ENCODE peak calls at places on chromosomes 4 and X, in nine cellular contexts. X is glutamatergic neuron; Q is stimulated activated CD4-positive, alpha-beta T cell treated with anti-CD3 and anti-CD28 coated beads, TNF-alpha, amount 100 ng/mL, for 4 hours; C is stimulated activated CD8-positive, alpha-beta memory T cell treated with anti-CD3 and anti-CD28 coated beads, Interleukin-7, amount 100 ng/mL, for 4 hours; F is foreskin fibroblast; I is psoas muscle; B is activated CD8-positive, alpha-beta T cell treated with anti-CD3 and anti-CD28 coated beads, Interleukin-2, amount 10 ng/mL, durations not matched to agents 7 days and 5 days; D is left kidney; M is dorsolateral prefrontal cortex. G is an unnamed sample.

GRCh38 chr4:98260047-98260578 is 1.1 kb upstream of the RAP1GDS1 start:
- DNase-seq in B (peak), X (peak), M (peak), I (peak), C (no peak), Q (no peak), F (no peak), D (peak), G (no peak)

GRCh38 chr4:80243274-80244018 is 23.0 kb upstream of the FGF5 start:
- DNase-seq in B (no peak), Q (no peak), X (no peak), I (no peak), F (no peak), C (no peak), D (no peak), M (peak), G (no peak)

GRCh38 chrX:13103111-13103913 is 58.9 kb upstream of the FAM9C start:
- DNase-seq in D (no peak), Q (no peak), B (no peak), I (no peak), M (no peak), F (no peak), X (no peak), C (no peak), G (peak)

GRCh38 chrX:8820910-8821527 is 19.8 kb upstream of the FAM9A start:
- DNase-seq in F (no peak), Q (no peak), B (no peak), M (no peak), I (no peak), D (peak), C (no peak), X (no peak), G (peak)

GRCh38 chrX:10512258-10512657 is 108.1 kb downstream of the MID1 start:
- DNase-seq in C (no peak), X (no peak), B (no peak), M (no peak), I (no peak), Q (no peak), F (peak), D (peak), G (peak)

GRCh38 chr4:73690051-73690744 is 50.2 kb upstream of the CXCL8 start:
- DNase-seq in C (no peak), B (no peak), M (no peak), I (no peak), X (no peak), Q (no peak), F (peak), D (no peak), G (peak)

GRCh38 chr4:73438582-73439215 is 2.7 kb downstream of the AFP start:
- DNase-seq in M (no peak), F (no peak), D (no peak), X (no peak), I (no peak), Q (no peak), B (no peak), C (no peak), G (peak)

GRCh38 chr4:5964030-5964429 is 54.2 kb downstream of the C4orf50 start:
- DNase-seq in I (no peak), B (no peak), C (no peak), F (no peak), D (no peak), Q (no peak), M (no peak), X (no peak), G (no peak)

GRCh38 chr4:98326168-98326567 is 65.0 kb downstream of the RAP1GDS1 start:
- DNase-seq in F (no peak), C (no peak), Q (no peak), M (no peak), I (no peak), B (no peak), D (no peak), X (no peak), G (no peak)

GRCh38 chr4:77036206-77036605 is 39.6 kb downstream of the CCNI start:
- DNase-seq in B (no peak), M (no peak), C (no peak), I (no peak), X (no peak), D (no peak), F (peak), Q (no peak), G (no peak)

GRCh38 chr4:105569014-105569850 is 16.8 kb downstream of the ARHGEF38 start:
- DNase-seq in B (no peak), X (no peak), M (no peak), C (no peak), I (no peak), D (no peak), Q (no peak), F (no peak), G (peak)

GRCh38 chr4:141884070-141884469 is 247.7 kb downstream of the IL15 start:
- DNase-seq in X (no peak), B (no peak), M (no peak), F (no peak), C (no peak), Q (no peak), I (no peak), D (no peak), G (no peak)

GRCh38 chrX:42530027-42530426 is 247.9 kb downstream of the PPP1R2C start:
- DNase-seq in I (no peak), M (no peak), C (no peak), Q (no peak), B (no peak), F (peak), X (no peak), D (no peak), G (peak)

GRCh38 chrX:2829066-2829430 is 318 bp downstream of the GYG2 start:
- DNase-seq in Q (no peak), I (no peak), D (peak), C (no peak), B (no peak), X (peak), F (no peak), M (no peak), G (peak)

GRCh38 chrX:45769919-45770582 is 569.4 kb upstream of the DIPK2B start:
- DNase-seq in Q (no peak), C (no peak), I (peak), M (no peak), D (peak), B (peak), X (no peak), F (peak), G (peak)

GRCh38 chr4:82372874-82373815 is 646 bp downstream of the HNRNPD start:
- DNase-seq in I (peak), F (peak), M (peak), X (peak), B (peak), C (peak), Q (peak), D (peak), G (peak)

GRCh38 chr4:3013839-3014350 is 50.5 kb downstream of the GRK4 start:
- DNase-seq in B (no peak), C (no peak), Q (no peak), F (no peak), M (no peak), D (no peak), X (no peak), I (no peak), G (no peak)

GRCh38 chr4:39044947-39045734 is 12.9 kb upstream of the TMEM156 start:
- DNase-seq in D (peak), I (peak), Q (no peak), M (peak), B (peak), C (no peak), X (peak), F (no peak), G (peak)

GRCh38 chr4:8862800-8863758 is 8.6 kb downstream of the HMX1 start:
- DNase-seq in X (peak), M (no peak), D (no peak), C (no peak), I (no peak), Q (no peak), F (no peak), B (no peak), G (no peak)

G was measured in ELR.